ENCODE peak calls at places on chromosomes 7 and 10, in four cellular contexts. C is left ventricle myocardium inferior, H is tibial nerve, L is endodermal cell. P is an unnamed sample. For H3K4me1, the result is how much of the 10 kb centered on the place peaks cover.

GRCh38 chr7:92245487-92246362 is at the start of the genes ANKIB1 and KRIT1:
- DNase-seq in C (peak), H (peak), L (peak), P (peak)

GRCh38 chr10:18260308-18260971 is 120.2 kb downstream of the CACNB2 start:
- DNase-seq in C (no peak), H (no peak), L (peak), P (no peak)

GRCh38 chr10:110446277-110446676 is 51.4 kb upstream of the DUSP5 start:
- DNase-seq in C (no peak), H (no peak), L (peak), P (no peak)

GRCh38 chr10:103765981-103766380 is 89.4 kb downstream of the SH3PXD2A start:
- DNase-seq in C (peak), H (no peak), L (no peak), P (no peak)

GRCh38 chr10:116961305-116962251 is 43.4 kb downstream of the SHTN1 start:
- DNase-seq in C (no peak), H (no peak), L (no peak), P (peak)

GRCh38 chr10:121645696-121646095 is 47.5 kb upstream of the FGFR2 start:
- DNase-seq in C (no peak), H (no peak), L (no peak), P (no peak)

GRCh38 chr10:68348265-68348741 is 15.6 kb upstream of the PBLD start:
- DNase-seq in C (no peak), H (no peak), L (peak), P (peak)

GRCh38 chr7:20351901-20352300 is 21.2 kb downstream of the ITGB8 start:
- DNase-seq in C (no peak), H (no peak), L (no peak), P (no peak)

GRCh38 chr7:4837041-4837813 is 24.6 kb downstream of the PAPOLB start:
- DNase-seq in C (no peak), H (no peak), L (peak), P (no peak)

GRCh38 chr10:101441539-101442455 is 87.8 kb downstream of the BTRC start:
- DNase-seq in C (no peak), H (peak), L (peak), P (peak)

GRCh38 chr7:81408728-81409127 is 361.1 kb downstream of the HGF start:
- DNase-seq in C (no peak), H (no peak), L (no peak), P (no peak)

GRCh38 chr10:74056081-74056818 is 58.3 kb downstream of the VCL start:
- DNase-seq in C (no peak), H (no peak), L (no peak), P (peak)

GRCh38 chr10:72953687-72954086 is 919 bp downstream of the PLA2G12B start:
- DNase-seq in C (no peak), H (no peak), L (peak), P (no peak)

GRCh38 chr10:47400251-47400650 is 16.2 kb upstream of the ZNF488 start:
- DNase-seq in C (no peak), H (no peak), L (no peak), P (no peak)

GRCh38 chr7:78434281-78434680 is 635.7 kb downstream of the PHTF2 start:
- DNase-seq in C (no peak), H (no peak), L (no peak), P (no peak)

GRCh38 chr7:99453105-99453504 is 12.9 kb downstream of the ATP5MF start:
- DNase-seq in C (peak), H (no peak), L (no peak), P (no peak)

DNA sequence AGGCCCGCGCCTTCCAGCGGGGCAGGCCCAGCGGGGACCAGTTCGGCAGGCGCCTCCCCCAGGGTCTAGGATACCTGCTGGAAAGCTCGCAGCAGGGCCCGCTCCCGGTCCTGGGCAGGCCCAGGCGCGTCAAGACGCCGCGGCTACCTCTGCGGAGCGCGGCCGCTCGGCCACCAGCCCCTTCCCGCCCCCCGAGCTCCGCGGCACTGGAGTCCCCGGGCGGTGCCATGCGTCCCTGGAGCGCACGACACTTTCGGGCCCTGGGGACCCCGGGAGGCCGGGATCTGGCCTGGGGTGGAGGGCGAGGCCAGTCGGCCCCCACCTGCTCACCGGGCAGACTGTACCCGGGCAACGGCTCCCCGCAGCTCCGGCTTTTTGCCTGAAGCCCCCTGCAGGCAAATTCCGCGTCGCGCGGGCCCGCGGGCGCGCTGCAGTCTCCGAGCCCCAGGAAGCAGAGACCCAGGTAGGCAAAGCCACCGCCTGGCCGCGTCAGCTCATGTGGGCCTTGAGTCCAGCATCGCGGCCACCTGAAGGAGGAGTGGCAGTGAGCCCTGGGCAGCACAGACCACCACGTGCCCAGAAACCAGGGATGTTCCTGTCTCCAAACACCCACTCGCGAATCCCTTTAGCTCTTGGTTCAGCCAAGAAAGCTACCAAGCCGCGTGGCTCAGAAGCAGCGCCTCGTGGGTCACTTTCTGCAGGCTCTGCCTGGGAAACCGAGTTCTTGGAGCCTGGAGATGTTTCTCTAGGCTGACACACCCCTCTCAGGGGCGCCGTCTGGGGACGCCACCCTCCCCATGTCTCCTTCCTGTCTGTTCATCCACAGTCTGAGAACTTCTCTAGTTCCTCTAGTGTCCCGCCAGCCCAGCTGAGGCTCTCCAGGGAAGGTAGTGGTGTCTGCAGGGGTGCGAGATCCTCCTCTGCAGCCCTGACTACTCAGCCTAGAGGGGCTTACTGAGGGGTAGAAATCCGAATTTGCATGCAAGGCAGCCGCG is 46.1 kb upstream of the APBB1IP start:
- DNase-seq in C (peak), H (no peak), L (peak), P (no peak)
- H3K4me3 ChIP-seq in C (no peak), H (no peak), L (no peak), P (peak)

DNA sequence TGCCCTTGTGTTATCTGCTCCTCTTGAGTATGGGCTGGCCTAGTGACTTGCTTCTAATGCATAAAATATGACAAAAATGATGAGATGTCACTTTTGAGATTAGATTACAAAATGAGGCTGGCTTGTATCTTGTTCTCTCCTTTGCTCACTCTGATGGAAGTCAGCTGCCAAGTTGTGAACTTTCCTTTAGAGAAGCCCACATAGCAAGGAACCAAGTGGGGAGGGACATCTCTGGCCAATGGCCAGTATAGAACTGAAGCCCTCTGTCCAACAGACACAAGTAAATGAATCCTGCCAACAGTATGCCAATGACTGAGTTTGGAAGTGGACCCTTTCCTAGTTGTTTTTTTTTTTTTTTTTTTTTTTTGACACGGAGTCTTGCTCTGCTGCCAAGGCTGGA is 3.4 kb downstream of the ZC3HC1 start:
- DNase-seq in C (no peak), H (no peak), L (no peak), P (peak)
- H3K4me1 ChIP-seq in C (under half), H (under half), L (under half), P (under half)

DNA sequence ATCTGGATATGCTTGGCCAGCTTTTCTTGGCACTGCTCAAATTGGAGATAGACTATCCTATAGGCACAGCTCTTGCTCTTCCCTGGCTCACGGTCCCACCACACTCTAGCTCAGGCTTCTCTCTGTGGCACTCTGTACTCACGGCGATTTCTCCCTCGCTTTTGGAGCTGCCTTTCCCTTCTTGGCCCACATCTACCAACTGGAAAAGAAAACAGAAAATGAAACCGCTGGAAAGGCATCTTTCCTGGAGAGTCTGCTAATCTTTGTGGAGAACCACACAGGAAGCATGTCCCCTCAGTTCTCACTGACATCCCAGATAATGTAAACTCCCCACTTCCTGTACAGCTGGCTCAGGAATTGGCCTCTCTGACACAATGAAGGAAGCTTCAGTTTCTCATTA is 210.0 kb downstream of the JCAD start:
- DNase-seq in C (no peak), H (no peak), L (no peak), P (no peak)
- H3K4me3 ChIP-seq in C (peak), H (no peak), L (no peak), P (no peak)

DNA sequence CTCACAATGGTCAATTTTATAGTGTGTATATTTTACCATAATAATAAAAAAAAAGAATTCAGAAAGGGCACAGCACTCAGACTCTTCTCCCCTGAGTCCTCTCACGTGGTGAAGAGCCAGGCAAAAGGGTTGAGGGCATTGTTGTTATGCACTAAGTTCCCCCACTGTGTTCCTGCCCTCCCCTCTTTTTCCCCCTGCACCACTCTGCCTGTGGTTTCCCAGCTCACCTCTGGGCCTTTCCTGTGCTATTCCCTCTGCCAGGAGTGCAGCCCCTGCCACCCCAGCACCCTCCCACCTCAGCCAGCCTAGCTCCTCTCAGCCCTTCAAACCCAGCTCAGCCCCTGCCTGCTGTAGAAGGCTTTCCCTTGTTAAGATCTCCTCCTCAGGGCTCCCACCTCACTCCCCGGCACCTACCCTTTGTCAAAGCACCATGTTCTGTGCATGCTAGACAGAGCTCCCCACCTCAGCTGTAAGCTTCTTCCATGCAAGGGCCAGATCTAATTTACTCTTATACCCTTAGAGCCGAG is 108.5 kb downstream of the KCNMA1 start:
- DNase-seq in C (no peak), H (no peak), L (no peak), P (no peak)
- H3K4me1 ChIP-seq in C (under half), H (under half), L (under half), P (under half)

GRCh38 chr7:71132521-71133231 is 732 bp downstream of the GALNT17 start:
- DNase-seq in C (peak), H (no peak), L (peak), P (peak)

GRCh38 chr7:71131753-71132520 is at the start of gene GALNT17:
- DNase-seq in C (peak), H (no peak), L (no peak), P (peak)

GRCh38 chr7:71130280-71130679 is 1.7 kb upstream of the GALNT17 start:
- DNase-seq in C (no peak), H (no peak), L (no peak), P (no peak)

GRCh38 chr7:71133232-71133622 is 1.3 kb downstream of the GALNT17 start:
- DNase-seq in C (no peak), H (no peak), L (peak), P (peak)

DNA sequence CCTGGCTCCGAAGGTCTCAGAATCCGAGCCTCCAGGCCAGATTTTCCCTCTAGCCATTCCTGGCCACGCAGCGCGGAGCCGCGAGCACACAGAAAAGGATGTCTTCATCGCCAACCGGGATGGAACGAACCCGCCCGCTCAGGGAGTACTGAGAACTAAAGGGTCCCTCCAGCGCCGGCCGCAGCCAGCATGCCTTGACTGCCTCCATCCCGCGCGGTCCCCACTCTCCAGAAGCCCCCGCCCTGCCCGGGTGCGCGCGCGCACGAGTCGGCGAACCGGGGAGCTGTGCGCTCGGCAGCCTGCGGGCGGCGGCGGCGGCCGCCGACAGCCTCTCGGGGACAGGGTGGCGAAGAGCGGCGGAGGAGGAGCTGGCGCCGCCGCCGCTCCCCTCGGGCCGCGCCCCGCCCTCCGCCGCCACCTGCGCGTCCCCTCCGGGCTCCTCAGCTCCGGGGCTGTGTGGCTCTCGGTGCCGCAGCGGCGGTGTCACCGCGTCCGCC is 640 bp upstream of the GALNT17 start:
- DNase-seq in C (peak), H (peak), L (peak), P (peak)
- H3K4me3 ChIP-seq in C (peak), H (peak), L (peak), P (peak)